ENCODE peak calls at places on chromosomes 13 and 19, in six cellular contexts. B is heart right ventricle; C is putamen; A is RWPE1; N is dorsolateral prefrontal cortex; F is central memory CD8-positive, alpha-beta T cell. S is an unnamed sample.

GRCh38 chr13:90868321-90868920 is 479.1 kb upstream of the MIR17HG start:
- DNase-seq in B (no peak), C (peak), A (peak), N (no peak), F (no peak), S (no peak)

GRCh38 chr19:12783849-12784393 is 7.4 kb upstream of the JUNB start:
- DNase-seq in B (peak), C (no peak), A (peak), N (no peak), F (no peak), S (no peak)

GRCh38 chr13:68046900-68047299 is 816.8 kb upstream of the PCDH9 start:
- DNase-seq in B (no peak), C (no peak), A (no peak), N (no peak), F (no peak), S (no peak)

GRCh38 chr19:10780368-10780767 is 55.6 kb downstream of the TMED1 start:
- DNase-seq in B (peak), C (peak), A (no peak), N (no peak), F (no peak), S (no peak)

GRCh38 chr19:40735003-40735771 is 15.1 kb downstream of the ACTMAP start:
- DNase-seq in B (no peak), C (no peak), A (no peak), N (no peak), F (no peak), S (no peak)

GRCh38 chr13:22926176-22927007 is 254.4 kb upstream of the SGCG start:
- DNase-seq in B (peak), C (no peak), A (no peak), N (no peak), F (no peak), S (no peak)

GRCh38 chr13:47908200-47908902 is 92.7 kb downstream of the SUCLA2 start:
- DNase-seq in B (no peak), C (no peak), A (peak), N (no peak), F (no peak), S (no peak)

GRCh38 chr13:33509642-33510229 is 224.2 kb upstream of the STARD13 start:
- DNase-seq in B (peak), C (no peak), A (no peak), N (peak), F (no peak), S (no peak)

GRCh38 chr13:84137292-84137691 is 255.0 kb upstream of the SLITRK1 start:
- DNase-seq in B (no peak), C (no peak), A (no peak), N (no peak), F (no peak), S (peak)

GRCh38 chr13:38090913-38091312 is 221.3 kb upstream of the TRPC4 start:
- DNase-seq in B (no peak), C (no peak), A (no peak), N (no peak), F (no peak), S (no peak)

GRCh38 chr13:45951724-45952123 is 100.2 kb upstream of the SIAH3 start:
- DNase-seq in B (no peak), C (no peak), A (no peak), N (no peak), F (no peak), S (no peak)

GRCh38 chr13:39462456-39462855 is 140.5 kb downstream of the LHFPL6 start:
- DNase-seq in B (no peak), C (no peak), A (no peak), N (no peak), F (no peak), S (no peak)

GRCh38 chr19:49200238-49200862 is 42.8 kb downstream of the TRPM4 start:
- DNase-seq in B (no peak), C (no peak), A (peak), N (no peak), F (no peak), S (no peak)